ENCODE peak calls at places on chromosomes 16 and 17, in eight cellular contexts. One of them, this sample, is unnamed.

GRCh38 chr17:59346341-59346740 is 14.9 kb downstream of the YPEL2 start:
- DNase-seq in psoas muscle: no peak
- DNase-seq in fibroblast of lung: no peak
- DNase-seq in endodermal cell: peak; percentile 48
- DNase-seq in heart left ventricle: no peak
- DNase-seq in PC-9: no peak
- DNase-seq in brain microvascular endothelial cell: no peak
- DNase-seq in CD8-positive, alpha-beta memory T cell: no peak
- DNase-seq in this sample: no peak

GRCh38 chr16:1913327-1914083 is 4.7 kb downstream of the HS3ST6 start:
- DNase-seq in psoas muscle: no peak
- DNase-seq in fibroblast of lung: no peak
- DNase-seq in endodermal cell: no peak
- DNase-seq in heart left ventricle: no peak
- DNase-seq in PC-9: peak; percentile 80
- DNase-seq in brain microvascular endothelial cell: no peak
- DNase-seq in CD8-positive, alpha-beta memory T cell: no peak
- DNase-seq in this sample: no peak

GRCh38 chr17:43356999-43357398 is 41.8 kb upstream of the ARL4D start:
- DNase-seq in psoas muscle: peak; percentile 51
- DNase-seq in fibroblast of lung: peak; percentile 97
- DNase-seq in endodermal cell: no peak
- DNase-seq in heart left ventricle: no peak
- DNase-seq in PC-9: peak; percentile 82
- DNase-seq in brain microvascular endothelial cell: peak; percentile 86
- DNase-seq in CD8-positive, alpha-beta memory T cell: no peak
- DNase-seq in this sample: no peak

GRCh38 chr17:3003401-3004149 is 59.8 kb downstream of the OR1D5 start:
- DNase-seq in psoas muscle: peak; percentile 35
- DNase-seq in fibroblast of lung: no peak
- DNase-seq in endodermal cell: no peak
- DNase-seq in heart left ventricle: peak; percentile 60
- DNase-seq in PC-9: no peak
- DNase-seq in brain microvascular endothelial cell: no peak
- DNase-seq in CD8-positive, alpha-beta memory T cell: no peak
- DNase-seq in this sample: no peak

GRCh38 chr16:10122546-10122945 is 59.7 kb downstream of the GRIN2A start:
- DNase-seq in psoas muscle: no peak
- DNase-seq in fibroblast of lung: peak; percentile 42
- DNase-seq in endodermal cell: peak; percentile 68
- DNase-seq in heart left ventricle: no peak
- DNase-seq in PC-9: no peak
- DNase-seq in brain microvascular endothelial cell: no peak
- DNase-seq in CD8-positive, alpha-beta memory T cell: no peak
- DNase-seq in this sample: no peak

GRCh38 chr17:31907342-31907975 is 6.0 kb upstream of the UTP6 start:
- DNase-seq in psoas muscle: peak; percentile 24
- DNase-seq in fibroblast of lung: peak; percentile 77
- DNase-seq in endodermal cell: peak; percentile 63
- DNase-seq in heart left ventricle: peak; percentile 45
- DNase-seq in PC-9: no peak
- DNase-seq in brain microvascular endothelial cell: no peak
- DNase-seq in CD8-positive, alpha-beta memory T cell: peak; percentile 27
- DNase-seq in this sample: no peak

GRCh38 chr16:14131774-14132695 is 60.9 kb downstream of the MRTFB start:
- DNase-seq in psoas muscle: no peak
- DNase-seq in fibroblast of lung: peak; percentile 17
- DNase-seq in endodermal cell: no peak
- DNase-seq in heart left ventricle: no peak
- DNase-seq in PC-9: no peak
- DNase-seq in brain microvascular endothelial cell: no peak
- DNase-seq in CD8-positive, alpha-beta memory T cell: no peak
- DNase-seq in this sample: no peak

GRCh38 chr17:75003070-75003956 is 9.2 kb upstream of the MRPL58 start:
- DNase-seq in psoas muscle: no peak
- DNase-seq in fibroblast of lung: no peak
- DNase-seq in endodermal cell: peak; percentile 86
- DNase-seq in heart left ventricle: no peak
- DNase-seq in PC-9: no peak
- DNase-seq in brain microvascular endothelial cell: no peak
- DNase-seq in CD8-positive, alpha-beta memory T cell: no peak
- DNase-seq in this sample: no peak

GRCh38 chr17:75619506-75620431 is 13.5 kb upstream of the SMIM5 start:
- DNase-seq in psoas muscle: no peak
- DNase-seq in fibroblast of lung: peak; percentile 49
- DNase-seq in endodermal cell: peak; percentile 97
- DNase-seq in heart left ventricle: no peak
- DNase-seq in PC-9: no peak
- DNase-seq in brain microvascular endothelial cell: no peak
- DNase-seq in CD8-positive, alpha-beta memory T cell: no peak
- DNase-seq in this sample: no peak

GRCh38 chr17:56708220-56708567 is 114.7 kb downstream of the NOG start:
- DNase-seq in psoas muscle: no peak
- DNase-seq in fibroblast of lung: peak; percentile 68
- DNase-seq in endodermal cell: no peak
- DNase-seq in heart left ventricle: no peak
- DNase-seq in PC-9: no peak
- DNase-seq in brain microvascular endothelial cell: no peak
- DNase-seq in CD8-positive, alpha-beta memory T cell: no peak
- DNase-seq in this sample: no peak

GRCh38 chr17:48795444-48796162 is 21.4 kb downstream of the TTLL6 start:
- DNase-seq in psoas muscle: no peak
- DNase-seq in fibroblast of lung: peak; percentile 72
- DNase-seq in endodermal cell: peak; percentile 42
- DNase-seq in heart left ventricle: no peak
- DNase-seq in PC-9: no peak
- DNase-seq in brain microvascular endothelial cell: peak; percentile 41
- DNase-seq in CD8-positive, alpha-beta memory T cell: no peak
- DNase-seq in this sample: no peak

GRCh38 chr17:40909755-40910154 is 24.7 kb upstream of the KRT20 start:
- DNase-seq in psoas muscle: no peak
- DNase-seq in fibroblast of lung: peak; percentile 60
- DNase-seq in endodermal cell: no peak
- DNase-seq in heart left ventricle: no peak
- DNase-seq in PC-9: no peak
- DNase-seq in brain microvascular endothelial cell: peak; percentile 72
- DNase-seq in CD8-positive, alpha-beta memory T cell: no peak
- DNase-seq in this sample: no peak

DNA sequence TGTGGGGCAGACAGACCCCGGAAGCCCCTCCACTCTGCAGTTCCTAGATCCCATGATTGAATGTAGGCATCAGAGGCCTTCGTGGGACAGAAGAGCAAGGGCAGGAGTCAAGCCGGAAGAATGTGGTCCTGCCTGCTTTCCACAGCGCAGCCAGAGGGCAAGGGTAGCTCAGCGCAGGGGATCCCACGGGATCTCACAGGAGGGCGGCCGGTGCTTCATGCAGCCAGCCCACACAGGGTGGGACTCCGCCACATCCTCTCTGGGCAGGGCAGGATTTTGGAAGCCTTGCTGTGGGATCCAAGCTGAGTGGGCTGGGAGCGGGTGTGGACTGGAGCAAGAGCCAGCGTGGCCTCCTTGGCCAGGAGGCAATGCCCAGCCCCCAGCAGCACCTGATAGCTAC is 13.0 kb downstream of the KATNB1 start:
- DNase-seq in psoas muscle: no peak
- DNase-seq in fibroblast of lung: no peak
- DNase-seq in endodermal cell: no peak
- DNase-seq in heart left ventricle: no peak
- DNase-seq in PC-9: no peak
- DNase-seq in brain microvascular endothelial cell: no peak
- DNase-seq in CD8-positive, alpha-beta memory T cell: no peak
- DNase-seq in this sample: no peak
- H3K27me3 ChIP-seq in psoas muscle: no peaks in the 10 kb centered on the region
- H3K27me3 ChIP-seq in fibroblast of lung: no peaks in the 10 kb centered on the region
- H3K27me3 ChIP-seq in endodermal cell: no peaks in the 10 kb centered on the region
- H3K27me3 ChIP-seq in heart left ventricle: no peaks in the 10 kb centered on the region
- H3K27me3 ChIP-seq in PC-9: no peaks in the 10 kb centered on the region
- H3K27me3 ChIP-seq in brain microvascular endothelial cell: no peaks in the 10 kb centered on the region
- H3K27me3 ChIP-seq in CD8-positive, alpha-beta memory T cell: no peaks in the 10 kb centered on the region
- H3K27me3 ChIP-seq in this sample: no peaks in the 10 kb centered on the region

DNA sequence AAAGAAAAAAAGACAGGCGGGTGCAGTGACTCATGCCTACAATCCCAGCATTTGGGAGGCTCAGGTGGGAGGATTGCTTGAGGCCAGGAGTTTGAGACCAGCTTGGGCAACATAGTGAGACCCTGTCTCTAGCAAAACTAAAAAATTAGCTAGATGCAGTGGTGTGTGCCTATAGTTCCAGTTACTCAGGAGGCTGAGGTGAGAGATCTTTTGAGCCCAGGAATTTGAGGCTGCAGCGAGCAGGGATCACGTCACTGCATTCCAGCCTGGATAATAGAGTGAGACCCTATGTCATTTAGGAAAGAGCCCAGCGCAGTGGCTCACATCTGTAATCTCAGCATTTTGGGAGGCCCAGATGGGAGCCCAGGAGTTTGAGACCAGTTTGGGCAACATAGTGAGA is 126.6 kb downstream of the CMIP start:
- DNase-seq in psoas muscle: no peak
- DNase-seq in fibroblast of lung: no peak
- DNase-seq in endodermal cell: no peak
- DNase-seq in heart left ventricle: no peak
- DNase-seq in PC-9: no peak
- DNase-seq in brain microvascular endothelial cell: no peak
- DNase-seq in CD8-positive, alpha-beta memory T cell: no peak
- DNase-seq in this sample: no peak
- H3K27me3 ChIP-seq in psoas muscle: no peaks in the 10 kb centered on the region
- H3K27me3 ChIP-seq in fibroblast of lung: no peaks in the 10 kb centered on the region
- H3K27me3 ChIP-seq in endodermal cell: no peaks in the 10 kb centered on the region
- H3K27me3 ChIP-seq in heart left ventricle: no peaks in the 10 kb centered on the region
- H3K27me3 ChIP-seq in PC-9: no peaks in the 10 kb centered on the region
- H3K27me3 ChIP-seq in brain microvascular endothelial cell: no peaks in the 10 kb centered on the region
- H3K27me3 ChIP-seq in CD8-positive, alpha-beta memory T cell: no peaks in the 10 kb centered on the region
- H3K27me3 ChIP-seq in this sample: no peaks in the 10 kb centered on the region

DNA sequence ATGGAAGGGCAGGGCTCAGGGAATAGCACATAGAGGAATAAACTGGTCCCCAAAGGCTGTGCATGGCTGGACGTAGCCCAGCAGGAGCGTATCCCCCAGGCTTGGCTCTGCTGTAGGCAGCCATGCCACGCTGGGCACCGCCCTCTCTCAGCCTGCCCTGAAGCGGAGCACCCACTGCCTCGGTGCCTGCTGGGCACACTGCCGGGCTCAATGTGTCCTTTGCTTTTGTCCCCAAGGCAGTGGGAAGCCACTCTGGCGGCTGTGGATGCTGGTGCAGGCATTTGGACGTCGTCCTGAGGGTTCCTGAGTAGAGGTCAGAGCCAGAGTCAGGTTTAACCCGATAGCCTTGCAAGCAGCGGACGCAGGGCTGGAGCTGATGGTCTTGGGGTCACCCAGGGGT is 141.0 kb downstream of the ENGASE start:
- DNase-seq in psoas muscle: no peak
- DNase-seq in fibroblast of lung: no peak
- DNase-seq in endodermal cell: no peak
- DNase-seq in heart left ventricle: no peak
- DNase-seq in PC-9: no peak
- DNase-seq in brain microvascular endothelial cell: no peak
- DNase-seq in CD8-positive, alpha-beta memory T cell: no peak
- DNase-seq in this sample: no peak
- H3K27me3 ChIP-seq in psoas muscle: no peaks in the 10 kb centered on the region
- H3K27me3 ChIP-seq in fibroblast of lung: peaks cover 6% of the 10 kb centered on the region
- H3K27me3 ChIP-seq in endodermal cell: peaks cover 6% of the 10 kb centered on the region
- H3K27me3 ChIP-seq in heart left ventricle: peaks cover 27% of the 10 kb centered on the region
- H3K27me3 ChIP-seq in PC-9: peaks cover 91% of the 10 kb centered on the region
- H3K27me3 ChIP-seq in brain microvascular endothelial cell: peaks cover 25% of the 10 kb centered on the region
- H3K27me3 ChIP-seq in CD8-positive, alpha-beta memory T cell: peaks cover 3% of the 10 kb centered on the region
- H3K27me3 ChIP-seq in this sample: no peaks in the 10 kb centered on the region

GRCh38 chr17:72996791-72997190 is 95.7 kb downstream of the SLC39A11 start:
- DNase-seq in psoas muscle: no peak
- DNase-seq in fibroblast of lung: no peak
- DNase-seq in endodermal cell: peak; percentile 18
- DNase-seq in heart left ventricle: no peak
- DNase-seq in PC-9: no peak
- DNase-seq in brain microvascular endothelial cell: no peak
- DNase-seq in CD8-positive, alpha-beta memory T cell: no peak
- DNase-seq in this sample: no peak
- H3K27me3 ChIP-seq in psoas muscle: no peaks in the 10 kb centered on the region
- H3K27me3 ChIP-seq in fibroblast of lung: no peaks in the 10 kb centered on the region
- H3K27me3 ChIP-seq in endodermal cell: no peaks in the 10 kb centered on the region
- H3K27me3 ChIP-seq in heart left ventricle: no peaks in the 10 kb centered on the region
- H3K27me3 ChIP-seq in PC-9: no peaks in the 10 kb centered on the region
- H3K27me3 ChIP-seq in brain microvascular endothelial cell: no peaks in the 10 kb centered on the region
- H3K27me3 ChIP-seq in CD8-positive, alpha-beta memory T cell: no peaks in the 10 kb centered on the region
- H3K27me3 ChIP-seq in this sample: no peaks in the 10 kb centered on the region